ENCODE peak calls at places on chromosomes 12 and 14, in eight cellular contexts. V is activated CD8-positive, alpha-beta memory T cell treated with anti-CD3 and anti-CD28 coated beads, Interleukin-2, amount 10 ng/mL, durations not matched to agents 7 days and 5 days; P is cardiac fibroblast; Q is MCF 10A; U is iris pigment epithelial cell; B is LoVo; G is activated naive CD4-positive, alpha-beta T cell treated with anti-CD3 and anti-CD28 coated beads, Interleukin-2, amount 10 ng/mL, durations not matched to agents 7 days and 5 days; H is heart left ventricle. W is an unnamed sample.

GRCh38 chr14:70378687-70379086 is 19.2 kb upstream of the COX16 start:
- DNase-seq in P (no peak), V (no peak), H (no peak), Q (no peak), U (no peak), G (no peak), B (no peak), W (no peak)

GRCh38 chr14:34604990-34605389 is 25.0 kb downstream of the SNX6 start:
- DNase-seq in B (no peak), G (no peak), U (no peak), H (no peak), Q (peak), P (peak), V (no peak), W (no peak)

GRCh38 chr14:96173646-96174475 is 30.8 kb upstream of the BDKRB2 start:
- DNase-seq in H (no peak), V (no peak), U (no peak), Q (no peak), G (no peak), B (no peak), P (no peak), W (no peak)

GRCh38 chr14:35553808-35554207 is 19.8 kb downstream of the INSM2 start:
- DNase-seq in U (peak), P (peak), G (no peak), V (no peak), H (no peak), B (no peak), Q (no peak), W (peak)

GRCh38 chr12:48002773-48003218 is 1.5 kb downstream of the COL2A1 start:
- DNase-seq in H (peak), Q (no peak), P (peak), V (no peak), U (peak), B (no peak), G (no peak), W (peak)

GRCh38 chr12:18139989-18140596 is 50.1 kb upstream of the RERGL start:
- DNase-seq in H (no peak), U (peak), G (no peak), B (peak), V (no peak), P (peak), Q (peak), W (peak)

GRCh38 chr12:3697311-3697870 is 55.5 kb downstream of the CRACR2A start:
- DNase-seq in Q (no peak), P (peak), U (peak), H (no peak), G (no peak), V (no peak), B (no peak), W (peak)

GRCh38 chr14:50028458-50028857 is 87.9 kb downstream of the VCPKMT start:
- DNase-seq in H (no peak), Q (no peak), G (no peak), P (no peak), U (no peak), B (no peak), V (no peak), W (no peak)

GRCh38 chr14:30849983-30850382 is 24.4 kb upstream of the COCH start:
- DNase-seq in P (no peak), U (no peak), V (no peak), Q (no peak), H (no peak), G (no peak), B (no peak), W (no peak)

GRCh38 chr14:92783813-92784431 is 10.2 kb upstream of the GOLGA5 start:
- DNase-seq in U (peak), Q (peak), H (peak), G (peak), V (peak), B (peak), P (peak), W (peak)

GRCh38 chr14:38941485-38941884 is 161.6 kb downstream of the SEC23A start:
- DNase-seq in P (no peak), U (no peak), B (no peak), Q (no peak), G (no peak), V (no peak), H (no peak), W (no peak)

GRCh38 chr12:4286228-4286627 is 12.7 kb downstream of the CCND2 start:
- DNase-seq in U (no peak), V (no peak), P (no peak), G (no peak), H (no peak), B (no peak), Q (no peak), W (no peak)

GRCh38 chr12:7369274-7369729 is 65.4 kb downstream of the ACSM4 start:
- DNase-seq in G (no peak), Q (peak), H (peak), P (peak), V (no peak), B (peak), U (no peak), W (no peak)

GRCh38 chr12:77161944-77162343 is 96.6 kb upstream of the E2F7 start:
- DNase-seq in H (no peak), G (no peak), B (no peak), P (no peak), Q (no peak), U (no peak), V (no peak), W (no peak)

GRCh38 chr14:52314521-52315354 is 626 bp downstream of the PTGER2 start:
- DNase-seq in G (peak), Q (no peak), V (peak), P (peak), H (no peak), U (peak), B (no peak), W (no peak)